ENCODE peak calls at places on chromosomes 4 and X, in six cellular contexts. One of them, this sample, is unnamed.
A peak's percentile ranks its signal among the peaks of the same experiment; 100 is the strongest.

GRCh38 chrX:136608295-136608933 is 39.5 kb upstream of the CD40LG start:
- DNase-seq in H1: peak; percentile 42
- DNase-seq in dorsolateral prefrontal cortex: no peak
- DNase-seq in uterus: no peak
- DNase-seq in AG09309: no peak
- DNase-seq in fibroblast of mammary gland: peak; percentile 41
- DNase-seq in this sample: peak; percentile 30

GRCh38 chrX:13761606-13762005 is 27.1 kb downstream of the OFD1 start:
- DNase-seq in H1: no peak
- DNase-seq in dorsolateral prefrontal cortex: no peak
- DNase-seq in uterus: no peak
- DNase-seq in AG09309: no peak
- DNase-seq in fibroblast of mammary gland: peak; percentile 41
- DNase-seq in this sample: peak; percentile 14

GRCh38 chr4:101417046-101417445 is 69.7 kb upstream of the PPP3CA start:
- DNase-seq in H1: no peak
- DNase-seq in dorsolateral prefrontal cortex: no peak
- DNase-seq in uterus: no peak
- DNase-seq in AG09309: no peak
- DNase-seq in fibroblast of mammary gland: no peak
- DNase-seq in this sample: no peak

GRCh38 chrX:119935215-119935893 is 8.2 kb downstream of the NKAP start:
- DNase-seq in H1: no peak
- DNase-seq in dorsolateral prefrontal cortex: no peak
- DNase-seq in uterus: no peak
- DNase-seq in AG09309: no peak
- DNase-seq in fibroblast of mammary gland: no peak
- DNase-seq in this sample: no peak

GRCh38 chrX:22118161-22118830 is 86.2 kb downstream of the PHEX start:
- DNase-seq in H1: no peak
- DNase-seq in dorsolateral prefrontal cortex: no peak
- DNase-seq in uterus: no peak
- DNase-seq in AG09309: no peak
- DNase-seq in fibroblast of mammary gland: no peak
- DNase-seq in this sample: no peak

GRCh38 chrX:14927391-14927790 is 54.2 kb downstream of the MOSPD2 start:
- DNase-seq in H1: no peak
- DNase-seq in dorsolateral prefrontal cortex: no peak
- DNase-seq in uterus: no peak
- DNase-seq in AG09309: no peak
- DNase-seq in fibroblast of mammary gland: no peak
- DNase-seq in this sample: peak; percentile 20

GRCh38 chrX:45363596-45363995 is 162.9 kb upstream of the DIPK2B start:
- DNase-seq in H1: no peak
- DNase-seq in dorsolateral prefrontal cortex: no peak
- DNase-seq in uterus: no peak
- DNase-seq in AG09309: no peak
- DNase-seq in fibroblast of mammary gland: no peak
- DNase-seq in this sample: no peak

GRCh38 chr4:4614925-4615678 is 73.3 kb upstream of the STX18 start:
- DNase-seq in H1: no peak
- DNase-seq in dorsolateral prefrontal cortex: no peak
- DNase-seq in uterus: peak; percentile 30
- DNase-seq in AG09309: no peak
- DNase-seq in fibroblast of mammary gland: peak; percentile 60
- DNase-seq in this sample: peak; percentile 59

GRCh38 chrX:153973127-153974002 is 811 bp downstream of the TMEM187 start:
- DNase-seq in H1: no peak
- DNase-seq in dorsolateral prefrontal cortex: no peak
- DNase-seq in uterus: no peak
- DNase-seq in AG09309: no peak
- DNase-seq in fibroblast of mammary gland: peak; percentile 26
- DNase-seq in this sample: peak; percentile 36

GRCh38 chrX:109374276-109374960 is 107.5 kb downstream of the GUCY2F start:
- DNase-seq in H1: no peak
- DNase-seq in dorsolateral prefrontal cortex: no peak
- DNase-seq in uterus: no peak
- DNase-seq in AG09309: no peak
- DNase-seq in fibroblast of mammary gland: peak; percentile 17
- DNase-seq in this sample: no peak

GRCh38 chrX:77431227-77431626 is 16.0 kb upstream of the FGF16 start:
- DNase-seq in H1: no peak
- DNase-seq in dorsolateral prefrontal cortex: no peak
- DNase-seq in uterus: no peak
- DNase-seq in AG09309: peak; percentile 34
- DNase-seq in fibroblast of mammary gland: peak; percentile 70
- DNase-seq in this sample: peak; percentile 91

GRCh38 chr4:82711158-82711785 is 87.3 kb downstream of the SCD5 start:
- DNase-seq in H1: no peak
- DNase-seq in dorsolateral prefrontal cortex: no peak
- DNase-seq in uterus: no peak
- DNase-seq in AG09309: no peak
- DNase-seq in fibroblast of mammary gland: no peak
- DNase-seq in this sample: no peak
- TF ChIP-seq CTCF in H1: no peak
- TF ChIP-seq CTCF in dorsolateral prefrontal cortex: no peak
- TF ChIP-seq CTCF in uterus: no peak
- TF ChIP-seq CTCF in AG09309: no peak
- TF ChIP-seq CTCF in fibroblast of mammary gland: no peak
- TF ChIP-seq CTCF in this sample: no peak

GRCh38 chr4:109691411-109691920 is 11.8 kb downstream of the CASP6 start:
- DNase-seq in H1: no peak
- DNase-seq in dorsolateral prefrontal cortex: no peak
- DNase-seq in uterus: no peak
- DNase-seq in AG09309: no peak
- DNase-seq in fibroblast of mammary gland: peak; percentile 12
- DNase-seq in this sample: no peak
- H3K4me3 ChIP-seq in H1: no peak overlapping the region
- H3K4me3 ChIP-seq in dorsolateral prefrontal cortex: no peak overlapping the region
- H3K4me3 ChIP-seq in uterus: no peak overlapping the region
- H3K4me3 ChIP-seq in AG09309: no peak overlapping the region
- H3K4me3 ChIP-seq in fibroblast of mammary gland: no peak overlapping the region
- H3K4me3 ChIP-seq in this sample: no peak overlapping the region

GRCh38 chr4:89298788-89299152 is 8.8 kb downstream of the GPRIN3 start:
- DNase-seq in H1: no peak
- DNase-seq in dorsolateral prefrontal cortex: no peak
- DNase-seq in uterus: no peak
- DNase-seq in AG09309: no peak
- DNase-seq in fibroblast of mammary gland: peak; percentile 54
- DNase-seq in this sample: peak; percentile 3
- TF ChIP-seq CTCF in H1: no peak
- TF ChIP-seq CTCF in dorsolateral prefrontal cortex: no peak
- TF ChIP-seq CTCF in uterus: no peak
- TF ChIP-seq CTCF in AG09309: no peak
- TF ChIP-seq CTCF in fibroblast of mammary gland: no peak
- TF ChIP-seq CTCF in this sample: no peak

DNA sequence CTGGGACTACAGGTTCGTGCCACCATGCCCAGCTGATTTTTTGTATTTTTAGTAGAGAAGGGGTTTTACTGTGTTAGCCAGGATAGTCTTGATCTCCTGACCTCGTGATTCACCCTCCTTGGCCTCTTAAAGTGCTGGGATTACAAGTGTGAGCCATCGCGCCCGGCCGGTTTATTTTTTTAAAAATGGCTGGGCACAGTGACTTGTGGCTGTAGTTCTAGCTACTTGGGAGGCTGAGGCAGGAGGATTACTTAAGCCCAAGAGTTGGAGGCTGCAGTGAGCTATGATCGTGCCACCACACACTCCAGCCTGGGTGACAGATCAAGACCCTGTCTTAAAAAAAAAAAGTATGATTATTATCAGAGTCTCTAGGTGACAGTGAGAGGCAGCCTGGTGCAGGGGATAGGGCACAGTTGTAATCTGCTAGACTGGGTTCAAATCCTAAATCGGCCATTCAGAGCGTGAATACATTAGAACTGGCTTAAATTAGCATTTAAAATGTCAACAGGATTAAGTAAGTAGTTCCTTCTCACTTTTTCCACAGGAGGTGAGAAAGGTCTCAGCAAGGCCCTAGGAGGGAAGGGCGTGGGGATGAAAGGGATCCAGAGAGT is 435 bp upstream of the MGST2 start:
- DNase-seq in H1: no peak
- DNase-seq in dorsolateral prefrontal cortex: no peak
- DNase-seq in uterus: no peak
- DNase-seq in AG09309: no peak
- DNase-seq in fibroblast of mammary gland: no peak
- DNase-seq in this sample: no peak
- H3K4me3 ChIP-seq in H1: peak overlapping the region; percentile 41
- H3K4me3 ChIP-seq in dorsolateral prefrontal cortex: peak overlapping the region; percentile 58
- H3K4me3 ChIP-seq in uterus: peak overlapping the region; percentile 54
- H3K4me3 ChIP-seq in AG09309: peak overlapping the region; percentile 57
- H3K4me3 ChIP-seq in fibroblast of mammary gland: peak overlapping the region; percentile 57
- H3K4me3 ChIP-seq in this sample: peak overlapping the region; percentile 67

DNA sequence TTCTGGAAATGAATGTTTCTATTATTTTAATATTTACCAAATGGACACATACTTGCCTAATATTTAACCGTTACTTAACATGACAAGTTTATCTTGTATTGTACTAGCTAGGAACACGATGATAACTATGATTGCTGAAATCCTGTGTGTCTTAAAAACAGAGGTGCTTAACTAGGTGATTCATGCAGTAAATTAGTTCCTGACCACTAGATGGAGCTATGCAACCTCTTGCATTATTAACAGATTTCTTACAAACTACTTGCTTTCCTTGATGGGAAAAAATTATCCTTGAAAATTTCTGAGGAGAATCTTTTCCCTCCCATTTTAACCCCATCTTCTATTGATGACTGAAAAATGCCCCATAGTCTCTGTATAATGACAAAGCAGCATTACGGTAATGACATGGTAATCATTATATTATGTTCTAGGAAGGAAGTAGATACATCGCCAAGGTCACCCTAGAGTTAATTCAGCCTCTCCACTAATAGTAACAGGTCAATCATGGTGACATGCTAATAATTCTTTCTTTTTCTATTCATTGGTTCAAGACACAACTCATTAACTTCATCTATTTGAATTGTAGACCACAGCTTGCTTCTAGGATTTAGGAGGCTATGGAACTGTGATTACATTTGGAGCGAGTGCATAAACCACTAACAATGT is 844.2 kb downstream of the RAPGEF2 start:
- DNase-seq in H1: no peak
- DNase-seq in dorsolateral prefrontal cortex: no peak
- DNase-seq in uterus: no peak
- DNase-seq in AG09309: peak; percentile 32
- DNase-seq in fibroblast of mammary gland: peak; percentile 68
- DNase-seq in this sample: peak; percentile 46
- TF ChIP-seq CTCF in H1: no peak
- TF ChIP-seq CTCF in dorsolateral prefrontal cortex: peak; percentile 70
- TF ChIP-seq CTCF in uterus: no peak
- TF ChIP-seq CTCF in AG09309: peak; percentile 55
- TF ChIP-seq CTCF in fibroblast of mammary gland: peak; percentile 70
- TF ChIP-seq CTCF in this sample: peak; percentile 59

GRCh38 chr4:112514449-112515277 is 1.3 kb downstream of the NEUROG2 start:
- DNase-seq in H1: peak; percentile 75
- DNase-seq in dorsolateral prefrontal cortex: no peak
- DNase-seq in uterus: no peak
- DNase-seq in AG09309: no peak
- DNase-seq in fibroblast of mammary gland: peak; percentile 13
- DNase-seq in this sample: no peak
- H3K4me3 ChIP-seq in H1: peak overlapping the region; percentile 39
- H3K4me3 ChIP-seq in dorsolateral prefrontal cortex: peak overlapping the region; percentile 46
- H3K4me3 ChIP-seq in uterus: peak overlapping the region; percentile 25
- H3K4me3 ChIP-seq in AG09309: peak overlapping the region; percentile 8
- H3K4me3 ChIP-seq in fibroblast of mammary gland: peak overlapping the region; percentile 17
- H3K4me3 ChIP-seq in this sample: peak overlapping the region; percentile 63

GRCh38 chrX:111719426-111720210 is 38.6 kb downstream of the ALG13 start:
- DNase-seq in H1: no peak
- DNase-seq in dorsolateral prefrontal cortex: no peak
- DNase-seq in uterus: no peak
- DNase-seq in AG09309: no peak
- DNase-seq in fibroblast of mammary gland: peak; percentile 16
- DNase-seq in this sample: peak; percentile 51
- TF ChIP-seq CTCF in H1: no peak
- TF ChIP-seq CTCF in dorsolateral prefrontal cortex: peak; percentile 45
- TF ChIP-seq CTCF in uterus: no peak
- TF ChIP-seq CTCF in AG09309: peak; percentile 32
- TF ChIP-seq CTCF in fibroblast of mammary gland: peak; percentile 35
- TF ChIP-seq CTCF in this sample: no peak

DNA sequence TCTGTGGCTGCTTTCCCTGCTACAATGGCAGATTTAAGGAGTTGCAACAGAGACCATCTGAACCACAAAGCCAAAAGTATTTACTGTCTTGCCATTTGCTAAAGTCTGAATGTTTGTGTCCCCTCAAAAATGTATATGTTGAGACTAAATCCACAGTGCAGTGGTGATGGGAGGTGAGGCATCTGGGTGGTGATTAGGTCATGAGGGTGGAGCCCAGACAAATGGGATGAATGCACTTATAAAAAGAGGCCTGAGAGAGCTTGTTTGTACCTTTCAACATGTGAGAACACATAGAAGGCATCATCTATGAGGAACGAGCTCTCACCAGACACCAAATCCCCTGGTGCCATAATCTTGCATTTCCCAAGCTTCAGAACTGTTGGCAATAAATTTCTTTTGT is 137.3 kb downstream of the TMEM144 start:
- DNase-seq in H1: no peak
- DNase-seq in dorsolateral prefrontal cortex: no peak
- DNase-seq in uterus: no peak
- DNase-seq in AG09309: peak; percentile 17
- DNase-seq in fibroblast of mammary gland: peak; percentile 5
- DNase-seq in this sample: no peak
- H3K4me3 ChIP-seq in H1: no peak overlapping the region
- H3K4me3 ChIP-seq in dorsolateral prefrontal cortex: no peak overlapping the region
- H3K4me3 ChIP-seq in uterus: no peak overlapping the region
- H3K4me3 ChIP-seq in AG09309: no peak overlapping the region
- H3K4me3 ChIP-seq in fibroblast of mammary gland: no peak overlapping the region
- H3K4me3 ChIP-seq in this sample: no peak overlapping the region

GRCh38 chr4:82839624-82840023 is 41.0 kb upstream of the SCD5 start:
- DNase-seq in H1: no peak
- DNase-seq in dorsolateral prefrontal cortex: no peak
- DNase-seq in uterus: no peak
- DNase-seq in AG09309: no peak
- DNase-seq in fibroblast of mammary gland: no peak
- DNase-seq in this sample: no peak

GRCh38 chr4:82842593-82842992 is 44.0 kb upstream of the SCD5 start:
- DNase-seq in H1: no peak
- DNase-seq in dorsolateral prefrontal cortex: no peak
- DNase-seq in uterus: no peak
- DNase-seq in AG09309: no peak
- DNase-seq in fibroblast of mammary gland: peak; percentile 29
- DNase-seq in this sample: peak; percentile 20
- TF ChIP-seq CTCF in H1: no peak
- TF ChIP-seq CTCF in dorsolateral prefrontal cortex: no peak
- TF ChIP-seq CTCF in uterus: no peak
- TF ChIP-seq CTCF in AG09309: peak; percentile 41
- TF ChIP-seq CTCF in fibroblast of mammary gland: peak; percentile 45
- TF ChIP-seq CTCF in this sample: peak; percentile 43

DNA sequence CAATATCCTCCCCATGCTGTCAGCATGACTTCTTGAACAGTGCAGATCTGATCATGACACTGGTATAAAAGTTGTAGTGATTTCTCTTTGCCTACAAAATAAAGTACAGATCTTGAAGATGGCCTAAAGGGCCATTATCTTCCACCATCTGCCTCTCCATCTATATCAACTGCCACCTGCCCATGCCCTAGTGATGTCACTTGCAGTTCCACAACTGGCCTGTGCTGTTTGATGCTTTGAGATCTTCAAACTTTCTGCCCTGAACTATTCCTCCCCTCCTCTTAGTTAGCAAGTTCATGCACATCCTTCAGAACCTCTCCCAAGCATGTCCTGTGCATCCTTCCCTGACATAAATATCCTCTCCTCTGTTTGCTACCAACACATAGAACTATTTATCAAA is 217.0 kb downstream of the SOWAHB start:
- DNase-seq in H1: no peak
- DNase-seq in dorsolateral prefrontal cortex: no peak
- DNase-seq in uterus: no peak
- DNase-seq in AG09309: no peak
- DNase-seq in fibroblast of mammary gland: no peak
- DNase-seq in this sample: no peak
- H3K4me3 ChIP-seq in H1: no peak overlapping the region
- H3K4me3 ChIP-seq in dorsolateral prefrontal cortex: no peak overlapping the region
- H3K4me3 ChIP-seq in uterus: no peak overlapping the region
- H3K4me3 ChIP-seq in AG09309: no peak overlapping the region
- H3K4me3 ChIP-seq in fibroblast of mammary gland: no peak overlapping the region
- H3K4me3 ChIP-seq in this sample: no peak overlapping the region

This sample was measured in fibroblast of the aortic adventitia.